ENCODE peak calls at places on chromosomes 1 and 21, in six cellular contexts. One of them, this sample, is unnamed.

GRCh38 chr21:40176732-40177131 is 309.5 kb downstream of the PCP4 start:
- DNase-seq in foreskin keratinocyte: no peak
- DNase-seq in astrocyte of the spinal cord: no peak
- DNase-seq in mesothelial cell of epicardium: no peak
- DNase-seq in SK-N-SH: peak; percentile 85
- DNase-seq in fibroblast of lung: no peak
- DNase-seq in this sample: peak; percentile 28

GRCh38 chr1:10679521-10680220 is 116.8 kb downstream of the CASZ1 start:
- DNase-seq in foreskin keratinocyte: peak; percentile 73
- DNase-seq in astrocyte of the spinal cord: peak; percentile 70
- DNase-seq in mesothelial cell of epicardium: peak; percentile 68
- DNase-seq in SK-N-SH: peak; percentile 91
- DNase-seq in fibroblast of lung: peak; percentile 30
- DNase-seq in this sample: peak; percentile 81

GRCh38 chr1:65924471-65924870 is 131.8 kb downstream of the PDE4B start:
- DNase-seq in foreskin keratinocyte: peak; percentile 60
- DNase-seq in astrocyte of the spinal cord: peak; percentile 84
- DNase-seq in mesothelial cell of epicardium: no peak
- DNase-seq in SK-N-SH: no peak
- DNase-seq in fibroblast of lung: peak; percentile 80
- DNase-seq in this sample: no peak

GRCh38 chr1:158509471-158510161 is 37.6 kb downstream of the OR10R2 start:
- DNase-seq in foreskin keratinocyte: no peak
- DNase-seq in astrocyte of the spinal cord: peak; percentile 3
- DNase-seq in mesothelial cell of epicardium: peak; percentile 44
- DNase-seq in SK-N-SH: no peak
- DNase-seq in fibroblast of lung: no peak
- DNase-seq in this sample: no peak

GRCh38 chr1:3011631-3012510 is 9.4 kb upstream of the ACTRT2 start:
- DNase-seq in foreskin keratinocyte: no peak
- DNase-seq in astrocyte of the spinal cord: peak; percentile 1
- DNase-seq in mesothelial cell of epicardium: no peak
- DNase-seq in SK-N-SH: no peak
- DNase-seq in fibroblast of lung: no peak
- DNase-seq in this sample: no peak

GRCh38 chr1:30386145-30386926 is 337.0 kb downstream of the MATN1 start:
- DNase-seq in foreskin keratinocyte: no peak
- DNase-seq in astrocyte of the spinal cord: no peak
- DNase-seq in mesothelial cell of epicardium: no peak
- DNase-seq in SK-N-SH: no peak
- DNase-seq in fibroblast of lung: no peak
- DNase-seq in this sample: no peak

GRCh38 chr1:915295-916172 is 8.2 kb upstream of the SAMD11 start:
- DNase-seq in foreskin keratinocyte: no peak
- DNase-seq in astrocyte of the spinal cord: no peak
- DNase-seq in mesothelial cell of epicardium: peak; percentile 26
- DNase-seq in SK-N-SH: no peak
- DNase-seq in fibroblast of lung: no peak
- DNase-seq in this sample: no peak

GRCh38 chr21:32524010-32524719 is 61.2 kb downstream of the TCP10L start:
- DNase-seq in foreskin keratinocyte: peak; percentile 69
- DNase-seq in astrocyte of the spinal cord: peak; percentile 82
- DNase-seq in mesothelial cell of epicardium: no peak
- DNase-seq in SK-N-SH: no peak
- DNase-seq in fibroblast of lung: peak; percentile 81
- DNase-seq in this sample: no peak

GRCh38 chr1:198892065-198892464 is 253.2 kb downstream of the PTPRC start:
- DNase-seq in foreskin keratinocyte: no peak
- DNase-seq in astrocyte of the spinal cord: peak; percentile 63
- DNase-seq in mesothelial cell of epicardium: no peak
- DNase-seq in SK-N-SH: peak; percentile 9
- DNase-seq in fibroblast of lung: peak; percentile 82
- DNase-seq in this sample: no peak

GRCh38 chr1:35079003-35079930 is at the start of gene ZMYM1:
- DNase-seq in foreskin keratinocyte: peak; percentile 75
- DNase-seq in astrocyte of the spinal cord: peak; percentile 88
- DNase-seq in mesothelial cell of epicardium: peak; percentile 91
- DNase-seq in SK-N-SH: peak; percentile 92
- DNase-seq in fibroblast of lung: peak; percentile 87
- DNase-seq in this sample: peak; percentile 92

GRCh38 chr1:91712981-91713841 is 172.7 kb downstream of the TGFBR3 start:
- DNase-seq in foreskin keratinocyte: no peak
- DNase-seq in astrocyte of the spinal cord: peak; percentile 19
- DNase-seq in mesothelial cell of epicardium: no peak
- DNase-seq in SK-N-SH: no peak
- DNase-seq in fibroblast of lung: peak; percentile 77
- DNase-seq in this sample: no peak

GRCh38 chr1:114749835-114750234 is 7.9 kb downstream of the CSDE1 start:
- DNase-seq in foreskin keratinocyte: no peak
- DNase-seq in astrocyte of the spinal cord: no peak
- DNase-seq in mesothelial cell of epicardium: no peak
- DNase-seq in SK-N-SH: no peak
- DNase-seq in fibroblast of lung: no peak
- DNase-seq in this sample: no peak

GRCh38 chr1:157369808-157370521 is 182.3 kb downstream of the FCRL5 start:
- DNase-seq in foreskin keratinocyte: peak; percentile 44
- DNase-seq in astrocyte of the spinal cord: peak; percentile 53
- DNase-seq in mesothelial cell of epicardium: peak; percentile 58
- DNase-seq in SK-N-SH: peak; percentile 51
- DNase-seq in fibroblast of lung: peak; percentile 47
- DNase-seq in this sample: no peak

GRCh38 chr1:207848234-207848633 is 62.7 kb downstream of the CD34 start:
- DNase-seq in foreskin keratinocyte: peak; percentile 97
- DNase-seq in astrocyte of the spinal cord: peak; percentile 65
- DNase-seq in mesothelial cell of epicardium: no peak
- DNase-seq in SK-N-SH: no peak
- DNase-seq in fibroblast of lung: peak; percentile 44
- DNase-seq in this sample: no peak

GRCh38 chr21:27369234-27369633 is 402.3 kb upstream of the ADAMTS5 start:
- DNase-seq in foreskin keratinocyte: no peak
- DNase-seq in astrocyte of the spinal cord: no peak
- DNase-seq in mesothelial cell of epicardium: no peak
- DNase-seq in SK-N-SH: no peak
- DNase-seq in fibroblast of lung: no peak
- DNase-seq in this sample: no peak

GRCh38 chr1:220011620-220012019 is 34.7 kb downstream of the EPRS1 start:
- DNase-seq in foreskin keratinocyte: no peak
- DNase-seq in astrocyte of the spinal cord: no peak
- DNase-seq in mesothelial cell of epicardium: no peak
- DNase-seq in SK-N-SH: no peak
- DNase-seq in fibroblast of lung: no peak
- DNase-seq in this sample: no peak

GRCh38 chr1:243842978-243843490 is 7.0 kb downstream of the AKT3 start:
- DNase-seq in foreskin keratinocyte: peak; percentile 56
- DNase-seq in astrocyte of the spinal cord: peak; percentile 82
- DNase-seq in mesothelial cell of epicardium: no peak
- DNase-seq in SK-N-SH: no peak
- DNase-seq in fibroblast of lung: peak; percentile 82
- DNase-seq in this sample: no peak

GRCh38 chr21:43578677-43579313 is 80.5 kb downstream of the HSF2BP start:
- DNase-seq in foreskin keratinocyte: no peak
- DNase-seq in astrocyte of the spinal cord: no peak
- DNase-seq in mesothelial cell of epicardium: no peak
- DNase-seq in SK-N-SH: no peak
- DNase-seq in fibroblast of lung: no peak
- DNase-seq in this sample: no peak

GRCh38 chr1:233972951-233973635 is 68.6 kb downstream of the SLC35F3 start:
- DNase-seq in foreskin keratinocyte: no peak
- DNase-seq in astrocyte of the spinal cord: no peak
- DNase-seq in mesothelial cell of epicardium: no peak
- DNase-seq in SK-N-SH: peak; percentile 36
- DNase-seq in fibroblast of lung: no peak
- DNase-seq in this sample: no peak

GRCh38 chr1:180674603-180675530 is 43.0 kb downstream of the XPR1 start:
- DNase-seq in foreskin keratinocyte: no peak
- DNase-seq in astrocyte of the spinal cord: peak; percentile 45
- DNase-seq in mesothelial cell of epicardium: no peak
- DNase-seq in SK-N-SH: no peak
- DNase-seq in fibroblast of lung: peak; percentile 93
- DNase-seq in this sample: no peak

GRCh38 chr1:47226121-47226977 is 5.7 kb downstream of the TAL1 start:
- DNase-seq in foreskin keratinocyte: no peak
- DNase-seq in astrocyte of the spinal cord: no peak
- DNase-seq in mesothelial cell of epicardium: no peak
- DNase-seq in SK-N-SH: no peak
- DNase-seq in fibroblast of lung: no peak
- DNase-seq in this sample: no peak

GRCh38 chr1:74835046-74835445 is 102.1 kb downstream of the TYW3 start:
- DNase-seq in foreskin keratinocyte: no peak
- DNase-seq in astrocyte of the spinal cord: peak; percentile 82
- DNase-seq in mesothelial cell of epicardium: no peak
- DNase-seq in SK-N-SH: no peak
- DNase-seq in fibroblast of lung: peak; percentile 9
- DNase-seq in this sample: no peak

GRCh38 chr1:207745285-207745684 is 6.6 kb upstream of the CD46 start:
- DNase-seq in foreskin keratinocyte: no peak
- DNase-seq in astrocyte of the spinal cord: no peak
- DNase-seq in mesothelial cell of epicardium: no peak
- DNase-seq in SK-N-SH: no peak
- DNase-seq in fibroblast of lung: peak; percentile 54
- DNase-seq in this sample: no peak

GRCh38 chr1:183101841-183102276 is 78.6 kb downstream of the LAMC1 start:
- DNase-seq in foreskin keratinocyte: no peak
- DNase-seq in astrocyte of the spinal cord: no peak
- DNase-seq in mesothelial cell of epicardium: no peak
- DNase-seq in SK-N-SH: no peak
- DNase-seq in fibroblast of lung: no peak
- DNase-seq in this sample: no peak

GRCh38 chr1:150006881-150007401 is 3.6 kb downstream of the OTUD7B start:
- DNase-seq in foreskin keratinocyte: peak; percentile 40
- DNase-seq in astrocyte of the spinal cord: peak; percentile 42
- DNase-seq in mesothelial cell of epicardium: no peak
- DNase-seq in SK-N-SH: no peak
- DNase-seq in fibroblast of lung: peak; percentile 46
- DNase-seq in this sample: no peak

GRCh38 chr1:220673921-220674320 is 16.2 kb upstream of the C1orf115 start:
- DNase-seq in foreskin keratinocyte: no peak
- DNase-seq in astrocyte of the spinal cord: no peak
- DNase-seq in mesothelial cell of epicardium: no peak
- DNase-seq in SK-N-SH: no peak
- DNase-seq in fibroblast of lung: no peak
- DNase-seq in this sample: no peak

GRCh38 chr21:28239345-28239744 is 753.3 kb downstream of the LTN1 start:
- DNase-seq in foreskin keratinocyte: no peak
- DNase-seq in astrocyte of the spinal cord: no peak
- DNase-seq in mesothelial cell of epicardium: no peak
- DNase-seq in SK-N-SH: no peak
- DNase-seq in fibroblast of lung: peak; percentile 49
- DNase-seq in this sample: no peak

GRCh38 chr1:119632103-119632490 is 16.0 kb downstream of the ZNF697 start:
- DNase-seq in foreskin keratinocyte: no peak
- DNase-seq in astrocyte of the spinal cord: no peak
- DNase-seq in mesothelial cell of epicardium: no peak
- DNase-seq in SK-N-SH: no peak
- DNase-seq in fibroblast of lung: no peak
- DNase-seq in this sample: no peak

DNA sequence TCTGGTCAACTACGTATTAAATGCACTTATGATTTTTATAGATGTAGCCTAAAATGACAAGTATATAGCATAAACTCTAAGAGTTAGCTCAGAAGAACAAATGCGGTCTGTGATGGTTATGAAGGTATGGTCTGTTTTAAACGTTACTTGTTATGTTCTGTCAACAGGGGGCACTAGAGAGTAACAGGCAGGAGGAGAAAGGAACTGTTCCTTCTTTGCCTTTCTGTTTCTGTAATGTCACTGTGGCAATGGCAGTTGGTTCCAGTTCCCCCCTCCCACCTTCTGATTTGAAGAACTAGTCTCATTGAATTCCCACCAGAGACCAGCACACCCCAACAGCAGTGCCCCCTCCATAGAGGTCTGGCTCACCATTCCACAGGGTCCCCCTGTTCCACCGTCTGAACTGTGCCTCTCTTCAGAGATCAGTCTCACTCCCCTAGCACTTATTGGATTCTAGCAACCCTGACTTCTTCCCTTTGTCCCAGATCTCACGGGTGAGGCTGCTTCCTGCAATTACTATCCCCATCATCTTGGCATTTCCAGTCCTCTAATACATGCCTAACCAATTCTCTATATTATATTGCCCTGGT is 14.0 kb downstream of the KRTAP24-1 start:
- DNase-seq in foreskin keratinocyte: no peak
- DNase-seq in astrocyte of the spinal cord: no peak
- DNase-seq in mesothelial cell of epicardium: no peak
- DNase-seq in SK-N-SH: peak; percentile 5
- DNase-seq in fibroblast of lung: no peak
- DNase-seq in this sample: no peak
- TF ChIP-seq CTCF in foreskin keratinocyte: peak; percentile 51
- TF ChIP-seq CTCF in astrocyte of the spinal cord: peak; percentile 3
- TF ChIP-seq CTCF in mesothelial cell of epicardium: no peak
- TF ChIP-seq CTCF in SK-N-SH: peak; percentile 41
- TF ChIP-seq CTCF in fibroblast of lung: no peak
- TF ChIP-seq CTCF in this sample: peak; percentile 40

DNA sequence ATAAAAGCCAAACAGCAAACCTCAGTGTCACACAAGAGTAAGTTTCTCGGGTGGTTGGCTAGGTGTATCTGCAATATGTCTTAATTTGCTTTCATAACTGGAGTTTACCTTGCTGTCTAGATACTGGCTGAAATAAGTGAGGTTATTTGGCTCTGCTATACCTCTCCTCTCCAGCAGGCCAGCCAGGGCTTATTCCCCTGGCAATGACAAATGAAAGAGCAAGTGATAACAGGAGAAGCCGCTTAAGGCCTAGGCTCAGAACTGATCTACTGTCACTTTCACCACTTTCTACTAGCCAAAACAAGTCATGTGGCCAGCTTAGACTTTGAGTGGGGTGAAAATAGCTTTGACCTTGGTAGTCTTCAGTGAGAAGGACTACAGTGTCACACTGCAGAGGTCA is 4.8 kb upstream of the RPE65 start:
- DNase-seq in foreskin keratinocyte: peak; percentile 37
- DNase-seq in astrocyte of the spinal cord: no peak
- DNase-seq in mesothelial cell of epicardium: no peak
- DNase-seq in SK-N-SH: no peak
- DNase-seq in fibroblast of lung: no peak
- DNase-seq in this sample: no peak
- TF ChIP-seq CTCF in foreskin keratinocyte: peak; percentile 50
- TF ChIP-seq CTCF in astrocyte of the spinal cord: no peak
- TF ChIP-seq CTCF in mesothelial cell of epicardium: no peak
- TF ChIP-seq CTCF in SK-N-SH: no peak
- TF ChIP-seq CTCF in fibroblast of lung: peak; percentile 11
- TF ChIP-seq CTCF in this sample: peak; percentile 25

GRCh38 chr21:37028579-37028978 is 22.1 kb downstream of the RIPPLY3 start:
- DNase-seq in foreskin keratinocyte: no peak
- DNase-seq in astrocyte of the spinal cord: no peak
- DNase-seq in mesothelial cell of epicardium: no peak
- DNase-seq in SK-N-SH: no peak
- DNase-seq in fibroblast of lung: peak; percentile 26
- DNase-seq in this sample: no peak
- TF ChIP-seq CTCF in foreskin keratinocyte: peak; percentile 30
- TF ChIP-seq CTCF in astrocyte of the spinal cord: no peak
- TF ChIP-seq CTCF in mesothelial cell of epicardium: peak; percentile 17
- TF ChIP-seq CTCF in SK-N-SH: peak; percentile 22
- TF ChIP-seq CTCF in fibroblast of lung: no peak
- TF ChIP-seq CTCF in this sample: no peak

GRCh38 chr1:102853701-102854187 is 254.6 kb downstream of the COL11A1 start:
- DNase-seq in foreskin keratinocyte: no peak
- DNase-seq in astrocyte of the spinal cord: no peak
- DNase-seq in mesothelial cell of epicardium: no peak
- DNase-seq in SK-N-SH: no peak
- DNase-seq in fibroblast of lung: no peak
- DNase-seq in this sample: no peak

GRCh38 chr1:102851616-102852015 is 256.7 kb downstream of the COL11A1 start:
- DNase-seq in foreskin keratinocyte: no peak
- DNase-seq in astrocyte of the spinal cord: peak; percentile 30
- DNase-seq in mesothelial cell of epicardium: no peak
- DNase-seq in SK-N-SH: no peak
- DNase-seq in fibroblast of lung: no peak
- DNase-seq in this sample: no peak

GRCh38 chr1:102852583-102852982 is 255.7 kb downstream of the COL11A1 start:
- DNase-seq in foreskin keratinocyte: no peak
- DNase-seq in astrocyte of the spinal cord: no peak
- DNase-seq in mesothelial cell of epicardium: no peak
- DNase-seq in SK-N-SH: peak; percentile 21
- DNase-seq in fibroblast of lung: peak; percentile 10
- DNase-seq in this sample: no peak
- TF ChIP-seq CTCF in foreskin keratinocyte: peak; percentile 17
- TF ChIP-seq CTCF in astrocyte of the spinal cord: peak; percentile 30
- TF ChIP-seq CTCF in mesothelial cell of epicardium: no peak
- TF ChIP-seq CTCF in SK-N-SH: peak; percentile 37
- TF ChIP-seq CTCF in fibroblast of lung: no peak
- TF ChIP-seq CTCF in this sample: no peak